ENCODE peak calls at places on chromosomes 4 and X, in seven cellular contexts. P is fibroblast of the conjunctiva; Q is activated T-cell treated with anti-CD3 and anti-CD28 coated beads for 48 hours; V is prostate gland; T is brain microvascular endothelial cell; Z is Ammon's horn; N is stimulated activated CD4-positive, alpha-beta T cell treated with anti-CD3 and anti-CD28 coated beads, TNF-alpha, amount 100 ng/mL, for 48 hours. A is an unnamed sample.

GRCh38 chr4:4479366-4479765 is 62.5 kb downstream of the STX18 start:
- DNase-seq in P (no peak), Q (no peak), V (no peak), T (no peak), Z (no peak), N (no peak), A (no peak)

GRCh38 chr4:95181446-95182306 is 367.1 kb downstream of the UNC5C start:
- DNase-seq in P (no peak), Q (no peak), V (no peak), T (peak; percentile 94), Z (peak; percentile 49), N (no peak), A (no peak)

GRCh38 chr4:40134206-40134917 is 62.5 kb upstream of the RHOH start:
- DNase-seq in P (no peak), Q (no peak), V (no peak), T (no peak), Z (no peak), N (no peak), A (no peak)

GRCh38 chr4:102751964-102752363 is 8.8 kb downstream of the MANBA start:
- DNase-seq in P (no peak), Q (no peak), V (no peak), T (no peak), Z (no peak), N (no peak), A (no peak)

GRCh38 chrX:82961129-82961528 is 547.0 kb upstream of the POU3F4 start:
- DNase-seq in P (no peak), Q (no peak), V (no peak), T (no peak), Z (no peak), N (no peak), A (no peak)

GRCh38 chr4:156763511-156763910 is 208.1 kb downstream of the PDGFC start:
- DNase-seq in P (no peak), Q (no peak), V (no peak), T (no peak), Z (peak; percentile 9), N (no peak), A (no peak)

GRCh38 chr4:42357325-42357724 is 40.0 kb upstream of the SHISA3 start:
- DNase-seq in P (no peak), Q (no peak), V (no peak), T (no peak), Z (no peak), N (no peak), A (no peak)

GRCh38 chrX:154369453-154370299 is 4.8 kb downstream of the FLNA start:
- DNase-seq in P (peak; percentile 96), Q (peak; percentile 61), V (peak; percentile 66), T (peak; percentile 89), Z (peak; percentile 49), N (peak; percentile 51), A (peak; percentile 89)

GRCh38 chr4:144115519-144115918 is 25.0 kb downstream of the GYPA start:
- DNase-seq in P (no peak), Q (no peak), V (no peak), T (no peak), Z (no peak), N (no peak), A (no peak)

GRCh38 chr4:118772149-118773081 is 63.5 kb downstream of the SEC24D start:
- DNase-seq in P (peak; percentile 68), Q (no peak), V (no peak), T (no peak), Z (peak; percentile 54), N (no peak), A (no peak)

GRCh38 chr4:23028875-23029274 is 336.1 kb downstream of the GBA3 start:
- DNase-seq in P (no peak), Q (no peak), V (no peak), T (no peak), Z (no peak), N (no peak), A (no peak)

GRCh38 chr4:144709793-144710525 is 64.0 kb downstream of the HHIP start:
- DNase-seq in P (no peak), Q (no peak), V (no peak), T (peak; percentile 79), Z (peak; percentile 90), N (no peak), A (no peak)

GRCh38 chr4:81648576-81649272 is 177.0 kb upstream of the RASGEF1B start:
- DNase-seq in P (no peak), Q (no peak), V (no peak), T (no peak), Z (peak; percentile 28), N (no peak), A (no peak)

GRCh38 chr4:141402696-141403095 is 182.0 kb downstream of the ZNF330 start:
- DNase-seq in P (no peak), Q (no peak), V (no peak), T (no peak), Z (no peak), N (no peak), A (no peak)

A was measured in retinal pigment epithelial cell.